ENCODE peak calls at places on chromosomes 6 and 20, in nine cellular contexts. I, M, Z, P, N, O, Y, X and T are unnamed samples.

GRCh38 chr6:33628401-33628964 is 7.4 kb downstream of the ITPR3 start:
- DNase-seq in I (no peak), M (no peak), Z (no peak), P (no peak), N (no peak), O (no peak), Y (no peak), X (no peak), T (no peak)

GRCh38 chr6:83960704-83961103 is 72.9 kb upstream of the MRAP2 start:
- DNase-seq in I (no peak), M (no peak), Z (peak), P (peak), N (no peak), O (no peak), Y (no peak), X (no peak), T (no peak)

GRCh38 chr20:37901667-37902503 is 1.0 kb upstream of the VSTM2L start:
- DNase-seq in I (peak), M (peak), Z (no peak), P (peak), N (no peak), O (peak), Y (peak), X (peak), T (no peak)

GRCh38 chr6:161917645-161918044 is 643.8 kb upstream of the AGPAT4 start:
- DNase-seq in I (peak), M (no peak), Z (no peak), P (no peak), N (no peak), O (no peak), Y (no peak), X (no peak), T (no peak)

GRCh38 chr6:55980627-55981211 is 105.3 kb upstream of the BMP5 start:
- DNase-seq in I (peak), M (peak), Z (peak), P (no peak), N (no peak), O (peak), Y (no peak), X (no peak), T (no peak)

GRCh38 chr6:136914947-136915346 is 7.2 kb upstream of the SLC35D3 start:
- DNase-seq in I (no peak), M (no peak), Z (peak), P (peak), N (no peak), O (no peak), Y (no peak), X (no peak), T (no peak)

GRCh38 chr6:1242439-1242838 is 69.5 kb upstream of the FOXQ1 start:
- DNase-seq in I (peak), M (peak), Z (no peak), P (no peak), N (no peak), O (peak), Y (no peak), X (no peak), T (no peak)

GRCh38 chr20:37072293-37073196 is 23.3 kb downstream of the RBL1 start:
- DNase-seq in I (no peak), M (no peak), Z (no peak), P (peak), N (no peak), O (no peak), Y (no peak), X (no peak), T (no peak)

GRCh38 chr6:45543298-45544235 is 165.8 kb upstream of the SUPT3H start:
- DNase-seq in I (peak), M (peak), Z (no peak), P (peak), N (no peak), O (no peak), Y (no peak), X (no peak), T (no peak)

GRCh38 chr6:63352587-63353281 is 33.0 kb upstream of the LGSN start:
- DNase-seq in I (peak), M (no peak), Z (no peak), P (peak), N (no peak), O (peak), Y (no peak), X (peak), T (no peak)

GRCh38 chr6:169806718-169807117 is 55.3 kb downstream of the ERMARD start:
- DNase-seq in I (no peak), M (no peak), Z (peak), P (peak), N (no peak), O (no peak), Y (no peak), X (peak), T (no peak)

GRCh38 chr20:46562373-46563169 is 12.1 kb upstream of the OCSTAMP start:
- DNase-seq in I (peak), M (peak), Z (peak), P (peak), N (no peak), O (peak), Y (peak), X (peak), T (peak)

GRCh38 chr6:44104661-44105060 is 22.6 kb downstream of the MRPL14 start:
- DNase-seq in I (no peak), M (peak), Z (no peak), P (no peak), N (no peak), O (no peak), Y (peak), X (no peak), T (peak)

GRCh38 chr6:78909391-78909790 is 42.0 kb downstream of the IRAK1BP1 start:
- DNase-seq in I (peak), M (peak), Z (no peak), P (no peak), N (no peak), O (peak), Y (no peak), X (no peak), T (no peak)

GRCh38 chr6:28710466-28711191 is 184.9 kb downstream of the GPX5 start:
- DNase-seq in I (no peak), M (peak), Z (peak), P (no peak), N (no peak), O (peak), Y (no peak), X (no peak), T (no peak)

GRCh38 chr20:43564993-43565757 is 6.3 kb downstream of the SGK2 start:
- DNase-seq in I (no peak), M (no peak), Z (no peak), P (no peak), N (peak), O (no peak), Y (no peak), X (no peak), T (no peak)

GRCh38 chr6:53794720-53795253 is at the start of gene LRRC1:
- DNase-seq in I (peak), M (peak), Z (peak), P (peak), N (peak), O (peak), Y (peak), X (peak), T (peak)

GRCh38 chr20:58109126-58109880 is 119.2 kb downstream of the ANKRD60 start:
- DNase-seq in I (peak), M (peak), Z (no peak), P (no peak), N (no peak), O (no peak), Y (no peak), X (no peak), T (no peak)

GRCh38 chr6:103409475-103409874 is 1450.2 kb downstream of the HACE1 start:
- DNase-seq in I (no peak), M (no peak), Z (no peak), P (no peak), N (no peak), O (no peak), Y (no peak), X (no peak), T (no peak)

GRCh38 chr6:54098450-54099044 is 12.7 kb upstream of the MLIP start:
- DNase-seq in I (no peak), M (no peak), Z (no peak), P (no peak), N (no peak), O (no peak), Y (no peak), X (no peak), T (no peak)

GRCh38 chr20:41014557-41015088 is 14.0 kb upstream of the TOP1 start:
- DNase-seq in I (no peak), M (no peak), Z (no peak), P (no peak), N (no peak), O (no peak), Y (no peak), X (no peak), T (no peak)

GRCh38 chr6:143457563-143458359 is 7.2 kb downstream of the PEX3 start:
- DNase-seq in I (peak), M (peak), Z (no peak), P (no peak), N (no peak), O (no peak), Y (no peak), X (no peak), T (no peak)

GRCh38 chr6:134873500-134874388 is 76.2 kb downstream of the ALDH8A1 start:
- DNase-seq in I (no peak), M (no peak), Z (no peak), P (peak), N (no peak), O (no peak), Y (peak), X (peak), T (no peak)

GRCh38 chr20:61128701-61129655 is 123.1 kb upstream of the CDH4 start:
- DNase-seq in I (no peak), M (no peak), Z (peak), P (no peak), N (peak), O (no peak), Y (no peak), X (no peak), T (no peak)

GRCh38 chr6:168193816-168194701 is 115.0 kb upstream of the FRMD1 start:
- DNase-seq in I (no peak), M (no peak), Z (no peak), P (peak), N (peak), O (no peak), Y (no peak), X (no peak), T (no peak)

GRCh38 chr6:85044336-85044735 is 279.9 kb upstream of the TBX18 start:
- DNase-seq in I (no peak), M (no peak), Z (no peak), P (no peak), N (no peak), O (no peak), Y (no peak), X (no peak), T (no peak)

GRCh38 chr6:146915671-146916127 is 288.5 kb upstream of the STXBP5 start:
- DNase-seq in I (peak), M (peak), Z (no peak), P (no peak), N (no peak), O (no peak), Y (no peak), X (no peak), T (no peak)

GRCh38 chr20:60054716-60055371 is 96.6 kb downstream of the CDH26 start:
- DNase-seq in I (no peak), M (no peak), Z (no peak), P (no peak), N (peak), O (no peak), Y (no peak), X (no peak), T (no peak)

GRCh38 chr6:116568851-116569755 is 2.2 kb upstream of the RWDD1 start:
- DNase-seq in I (peak), M (no peak), Z (no peak), P (no peak), N (no peak), O (no peak), Y (no peak), X (no peak), T (no peak)

GRCh38 chr6:144334150-144334708 is 49.1 kb downstream of the UTRN start:
- DNase-seq in I (no peak), M (no peak), Z (peak), P (peak), N (no peak), O (no peak), Y (peak), X (peak), T (peak)

GRCh38 chr6:82570083-82570482 is 206.5 kb downstream of the TPBG start:
- DNase-seq in I (no peak), M (no peak), Z (no peak), P (no peak), N (no peak), O (no peak), Y (no peak), X (no peak), T (no peak)

GRCh38 chr20:51486197-51487005 is 56.1 kb downstream of the NFATC2 start:
- DNase-seq in I (no peak), M (no peak), Z (no peak), P (no peak), N (no peak), O (no peak), Y (no peak), X (no peak), T (no peak)

GRCh38 chr6:121835662-121836061 is 400.2 kb downstream of the GJA1 start:
- DNase-seq in I (no peak), M (no peak), Z (no peak), P (no peak), N (no peak), O (peak), Y (no peak), X (no peak), T (no peak)